ENCODE peak calls at places on chromosomes 6 and 20, in seven cellular contexts. N is CD8-positive, alpha-beta memory T cell; X is LHCN-M2; S is fibroblast of lung; G is ACHN; L is epithelial cell of proximal tubule; D is HFFc6. W is an unnamed sample.

GRCh38 chr20:61845276-61845675 is 220.4 kb downstream of the TAF4 start:
- DNase-seq in N (no peak), S (no peak), G (no peak), X (no peak), L (no peak), D (no peak), W (no peak)

GRCh38 chr6:112470396-112470795 is 123.3 kb downstream of the RFPL4B start:
- DNase-seq in X (no peak), D (peak), G (no peak), S (no peak), L (no peak), N (no peak), W (no peak)

GRCh38 chr6:168533428-168533827 is 92.4 kb downstream of the SMOC2 start:
- DNase-seq in G (no peak), D (no peak), N (no peak), X (no peak), L (no peak), S (no peak), W (peak)

GRCh38 chr6:134517145-134517658 is 199.3 kb upstream of the SGK1 start:
- DNase-seq in D (no peak), G (peak), L (peak), N (no peak), S (peak), X (peak), W (no peak)

GRCh38 chr6:139027620-139028182 is 844 bp upstream of the ABRACL start:
- DNase-seq in N (no peak), L (peak), G (peak), X (peak), D (peak), S (peak), W (peak)

GRCh38 chr20:62143118-62143975 is at the start of the genes PSMA7 and SS18L1:
- DNase-seq in N (peak), X (peak), D (peak), L (no peak), S (peak), G (peak), W (peak)

GRCh38 chr20:47438464-47439381 is 63.0 kb upstream of the NCOA3 start:
- DNase-seq in S (no peak), X (no peak), G (peak), L (no peak), N (no peak), D (no peak), W (no peak)

GRCh38 chr20:21053002-21053762 is 53.0 kb downstream of the LINC00237 start:
- DNase-seq in G (no peak), D (no peak), S (no peak), N (no peak), X (no peak), L (no peak), W (peak)

GRCh38 chr6:40350193-40350941 is 236.8 kb downstream of the LRFN2 start:
- DNase-seq in D (no peak), S (no peak), L (no peak), N (no peak), X (no peak), G (no peak), W (no peak)

GRCh38 chr6:31888281-31889258 is 8.9 kb downstream of the EHMT2 start:
- DNase-seq in D (no peak), N (peak), X (no peak), G (no peak), S (no peak), L (no peak), W (peak)

GRCh38 chr6:119594907-119595306 is 245.3 kb upstream of the MAN1A1 start:
- DNase-seq in N (no peak), G (no peak), S (no peak), D (no peak), X (no peak), L (no peak), W (no peak)

GRCh38 chr20:16701296-16701695 is 28.5 kb upstream of the SNRPB2 start:
- DNase-seq in S (no peak), L (no peak), N (peak), G (no peak), X (peak), D (no peak), W (peak)

GRCh38 chr6:101803146-101803545 is 409.6 kb downstream of the GRIK2 start:
- DNase-seq in G (no peak), N (no peak), X (peak), D (peak), L (no peak), S (no peak), W (no peak)

GRCh38 chr20:17617212-17617867 is 47.5 kb downstream of the DSTN start:
- DNase-seq in L (no peak), G (peak), S (peak), D (no peak), X (no peak), N (peak), W (peak)

GRCh38 chr6:111830003-111830402 is 43.2 kb downstream of the FYN start:
- DNase-seq in L (no peak), G (no peak), D (no peak), N (no peak), S (no peak), X (peak), W (no peak)

GRCh38 chr6:87483929-87484328 is 11.2 kb downstream of the SLC35A1 start:
- DNase-seq in S (peak), L (peak), G (peak), X (peak), D (peak), N (no peak), W (peak)

GRCh38 chr20:52923123-52923543 is 49.0 kb upstream of the TSHZ2 start:
- DNase-seq in L (peak), G (peak), X (peak), N (no peak), D (peak), S (peak), W (no peak)

GRCh38 chr6:39923394-39923793 is 10.9 kb downstream of the MOCS1 start:
- DNase-seq in S (no peak), D (no peak), L (peak), X (peak), N (no peak), G (no peak), W (no peak)

GRCh38 chr6:148935705-148936306 is 189.0 kb downstream of the UST start:
- DNase-seq in S (peak), L (no peak), D (peak), G (peak), X (peak), N (no peak), W (no peak)

GRCh38 chr6:125584468-125584939 is 164.9 kb upstream of the HEY2 start:
- DNase-seq in N (no peak), X (peak), D (no peak), S (peak), G (no peak), L (peak), W (peak)

GRCh38 chr20:48729538-48729937 is 98.3 kb downstream of the PREX1 start:
- DNase-seq in S (no peak), X (no peak), L (no peak), D (no peak), N (no peak), G (no peak), W (no peak)

GRCh38 chr20:47662483-47663353 is 122.6 kb downstream of the SULF2 start:
- DNase-seq in N (no peak), X (no peak), G (no peak), L (no peak), D (no peak), S (no peak), W (no peak)

GRCh38 chr6:135170238-135170637 is 10.9 kb upstream of the MYB start:
- DNase-seq in D (no peak), L (no peak), N (no peak), X (no peak), G (no peak), S (no peak), W (no peak)

GRCh38 chr6:150622941-150623874 is 23.5 kb downstream of the PLEKHG1 start:
- DNase-seq in G (no peak), X (no peak), S (no peak), L (no peak), D (no peak), N (no peak), W (no peak)

GRCh38 chr20:8981482-8981881 is 87.4 kb upstream of the PLCB4 start:
- DNase-seq in X (no peak), S (no peak), D (no peak), N (no peak), L (no peak), G (no peak), W (no peak)

GRCh38 chr20:8587246-8587645 is 455.2 kb downstream of the PLCB1 start:
- DNase-seq in N (no peak), L (no peak), D (no peak), G (no peak), X (no peak), S (no peak), W (no peak)

GRCh38 chr6:129717287-129717686 is 7.3 kb upstream of the ARHGAP18 start:
- DNase-seq in S (peak), G (no peak), X (peak), D (peak), L (no peak), N (no peak), W (no peak)

GRCh38 chr6:93827728-93828127 is 408.4 kb upstream of the EPHA7 start:
- DNase-seq in D (no peak), G (no peak), N (no peak), S (no peak), X (no peak), L (no peak), W (no peak)

GRCh38 chr6:1400126-1400850 is 10.9 kb downstream of the FOXF2 start:
- DNase-seq in D (no peak), X (no peak), G (no peak), S (no peak), L (no peak), N (no peak), W (no peak)

GRCh38 chr6:119446623-119447008 is 97.1 kb upstream of the MAN1A1 start:
- DNase-seq in N (no peak), D (peak), G (no peak), L (peak), X (peak), S (peak), W (no peak)

GRCh38 chr20:3081641-3082040 is 2.9 kb downstream of the AVP start:
- DNase-seq in D (no peak), G (peak), N (no peak), L (no peak), S (no peak), X (no peak), W (no peak)

GRCh38 chr6:134835998-134836397 is 113.9 kb downstream of the ALDH8A1 start:
- DNase-seq in N (no peak), L (no peak), G (no peak), D (no peak), X (no peak), S (no peak), W (no peak)

GRCh38 chr6:48560408-48560807 is 449.4 kb upstream of the PTCHD4 start:
- DNase-seq in X (peak), S (peak), N (no peak), G (peak), D (peak), L (peak), W (no peak)

GRCh38 chr20:63681609-63682142 is 14.8 kb upstream of the TNFRSF6B start:
- DNase-seq in N (no peak), L (no peak), S (no peak), X (no peak), D (no peak), G (no peak), W (no peak)

GRCh38 chr6:73515204-73516101 is 5.4 kb downstream of the EEF1A1 start:
- DNase-seq in X (peak), G (peak), D (peak), N (peak), S (peak), L (no peak), W (peak)

GRCh38 chr6:75317503-75318206 is 33.1 kb upstream of the TMEM30A start:
- DNase-seq in S (no peak), D (peak), N (no peak), G (no peak), L (peak), X (peak), W (peak)

GRCh38 chr6:41786451-41787218 is 859 bp upstream of the TOMM6 start:
- DNase-seq in X (peak), L (no peak), N (peak), D (peak), G (peak), S (peak), W (peak)

W was measured in SJCRH30.